ENCODE peak calls at places on chromosomes 2 and 18, in eight cellular contexts. One of them, this sample, is unnamed.

GRCh38 chr2:223101340-223102039 is 49.5 kb downstream of the KCNE4 start:
- DNase-seq in body of pancreas: peak
- DNase-seq in brain microvascular endothelial cell: peak
- DNase-seq in fibroblast of lung: peak
- DNase-seq in IMR-90: peak
- DNase-seq in tibial artery: no peak
- DNase-seq in effector memory CD4-positive, alpha-beta T cell: no peak
- DNase-seq in Karpas-422: no peak
- DNase-seq in this sample: no peak

GRCh38 chr2:1702186-1702565 is 42.1 kb downstream of the PXDN start:
- DNase-seq in IMR-90: no peak
- DNase-seq in brain microvascular endothelial cell: no peak
- DNase-seq in Karpas-422: no peak
- DNase-seq in body of pancreas: no peak
- DNase-seq in fibroblast of lung: no peak
- DNase-seq in effector memory CD4-positive, alpha-beta T cell: no peak
- DNase-seq in tibial artery: no peak
- DNase-seq in this sample: no peak

GRCh38 chr2:224982910-224983688 is 59.2 kb downstream of the DOCK10 start:
- DNase-seq in IMR-90: peak
- DNase-seq in fibroblast of lung: peak
- DNase-seq in brain microvascular endothelial cell: peak
- DNase-seq in effector memory CD4-positive, alpha-beta T cell: no peak
- DNase-seq in body of pancreas: no peak
- DNase-seq in Karpas-422: no peak
- DNase-seq in tibial artery: no peak
- DNase-seq in this sample: peak

GRCh38 chr2:174675615-174676014 is 78.0 kb upstream of the WIPF1 start:
- DNase-seq in Karpas-422: no peak
- DNase-seq in fibroblast of lung: no peak
- DNase-seq in tibial artery: no peak
- DNase-seq in IMR-90: no peak
- DNase-seq in body of pancreas: no peak
- DNase-seq in brain microvascular endothelial cell: no peak
- DNase-seq in effector memory CD4-positive, alpha-beta T cell: peak
- DNase-seq in this sample: no peak

GRCh38 chr2:203533696-203534471 is 1.2 kb downstream of the RAPH1 start:
- DNase-seq in fibroblast of lung: peak
- DNase-seq in IMR-90: peak
- DNase-seq in body of pancreas: no peak
- DNase-seq in tibial artery: no peak
- DNase-seq in effector memory CD4-positive, alpha-beta T cell: no peak
- DNase-seq in brain microvascular endothelial cell: peak
- DNase-seq in Karpas-422: no peak
- DNase-seq in this sample: no peak

GRCh38 chr2:119638891-119639539 is 40.0 kb upstream of the TMEM177 start:
- DNase-seq in brain microvascular endothelial cell: no peak
- DNase-seq in Karpas-422: no peak
- DNase-seq in fibroblast of lung: peak
- DNase-seq in body of pancreas: peak
- DNase-seq in effector memory CD4-positive, alpha-beta T cell: no peak
- DNase-seq in tibial artery: no peak
- DNase-seq in IMR-90: no peak
- DNase-seq in this sample: no peak

GRCh38 chr2:151357359-151357758 is at the start of gene TNFAIP6:
- DNase-seq in IMR-90: peak
- DNase-seq in brain microvascular endothelial cell: peak
- DNase-seq in effector memory CD4-positive, alpha-beta T cell: no peak
- DNase-seq in tibial artery: peak
- DNase-seq in body of pancreas: peak
- DNase-seq in fibroblast of lung: peak
- DNase-seq in Karpas-422: no peak
- DNase-seq in this sample: no peak

GRCh38 chr2:144154205-144154604 is 365.7 kb downstream of the ZEB2 start:
- DNase-seq in effector memory CD4-positive, alpha-beta T cell: no peak
- DNase-seq in body of pancreas: no peak
- DNase-seq in tibial artery: no peak
- DNase-seq in fibroblast of lung: peak
- DNase-seq in brain microvascular endothelial cell: no peak
- DNase-seq in Karpas-422: no peak
- DNase-seq in IMR-90: no peak
- DNase-seq in this sample: no peak

GRCh38 chr2:160687629-160688028 is 194.0 kb upstream of the RBMS1 start:
- DNase-seq in tibial artery: no peak
- DNase-seq in body of pancreas: no peak
- DNase-seq in IMR-90: no peak
- DNase-seq in effector memory CD4-positive, alpha-beta T cell: no peak
- DNase-seq in fibroblast of lung: no peak
- DNase-seq in Karpas-422: no peak
- DNase-seq in brain microvascular endothelial cell: no peak
- DNase-seq in this sample: no peak

GRCh38 chr2:64766841-64767669 is 113.3 kb upstream of the SERTAD2 start:
- DNase-seq in IMR-90: peak
- DNase-seq in fibroblast of lung: peak
- DNase-seq in tibial artery: no peak
- DNase-seq in body of pancreas: no peak
- DNase-seq in brain microvascular endothelial cell: no peak
- DNase-seq in effector memory CD4-positive, alpha-beta T cell: no peak
- DNase-seq in Karpas-422: peak
- DNase-seq in this sample: no peak

GRCh38 chr2:48600917-48601316 is 16.7 kb upstream of the GTF2A1L start:
- DNase-seq in effector memory CD4-positive, alpha-beta T cell: no peak
- DNase-seq in IMR-90: peak
- DNase-seq in body of pancreas: no peak
- DNase-seq in fibroblast of lung: peak
- DNase-seq in tibial artery: no peak
- DNase-seq in Karpas-422: no peak
- DNase-seq in brain microvascular endothelial cell: peak
- DNase-seq in this sample: peak

GRCh38 chr18:23992119-23992940 is 22.2 kb upstream of the TTC39C start:
- DNase-seq in body of pancreas: peak
- DNase-seq in Karpas-422: no peak
- DNase-seq in effector memory CD4-positive, alpha-beta T cell: peak
- DNase-seq in brain microvascular endothelial cell: no peak
- DNase-seq in tibial artery: no peak
- DNase-seq in fibroblast of lung: peak
- DNase-seq in IMR-90: peak
- DNase-seq in this sample: peak

GRCh38 chr18:37873416-37873815 is 307.8 kb upstream of the CELF4 start:
- DNase-seq in IMR-90: no peak
- DNase-seq in tibial artery: no peak
- DNase-seq in Karpas-422: no peak
- DNase-seq in effector memory CD4-positive, alpha-beta T cell: no peak
- DNase-seq in body of pancreas: no peak
- DNase-seq in fibroblast of lung: no peak
- DNase-seq in brain microvascular endothelial cell: no peak
- DNase-seq in this sample: no peak

GRCh38 chr2:26579723-26580040 is 61.5 kb downstream of the CIB4 start:
- DNase-seq in fibroblast of lung: no peak
- DNase-seq in body of pancreas: no peak
- DNase-seq in effector memory CD4-positive, alpha-beta T cell: no peak
- DNase-seq in tibial artery: no peak
- DNase-seq in Karpas-422: no peak
- DNase-seq in brain microvascular endothelial cell: no peak
- DNase-seq in IMR-90: no peak
- DNase-seq in this sample: no peak

GRCh38 chr18:67938691-67939090 is 422.2 kb upstream of the DSEL start:
- DNase-seq in brain microvascular endothelial cell: no peak
- DNase-seq in effector memory CD4-positive, alpha-beta T cell: no peak
- DNase-seq in IMR-90: peak
- DNase-seq in tibial artery: no peak
- DNase-seq in fibroblast of lung: peak
- DNase-seq in Karpas-422: no peak
- DNase-seq in body of pancreas: no peak
- DNase-seq in this sample: peak

DNA sequence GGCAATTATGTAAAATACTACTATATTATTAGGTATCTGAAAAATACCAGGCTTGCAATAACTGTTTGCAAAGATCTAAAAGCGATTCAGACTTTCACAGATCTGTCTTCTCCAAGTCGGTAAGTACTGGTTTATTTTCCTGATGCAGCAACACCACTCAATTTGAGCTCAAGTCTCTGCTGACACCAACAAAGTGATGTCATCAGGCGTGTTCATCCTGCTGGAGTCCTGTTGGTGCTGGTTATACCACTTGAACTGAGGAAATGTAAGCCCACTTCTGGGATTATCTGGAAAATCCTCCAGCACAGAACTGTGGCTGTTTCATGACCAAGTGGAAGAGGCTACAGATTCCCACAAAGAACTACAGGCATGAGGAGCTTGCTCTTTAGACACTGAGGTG is 267.6 kb downstream of the BCL2 start:
- DNase-seq in Karpas-422: no peak
- DNase-seq in body of pancreas: no peak
- DNase-seq in fibroblast of lung: no peak
- DNase-seq in IMR-90: no peak
- DNase-seq in brain microvascular endothelial cell: no peak
- DNase-seq in effector memory CD4-positive, alpha-beta T cell: no peak
- DNase-seq in tibial artery: no peak
- DNase-seq in this sample: no peak
- H3K4me3 ChIP-seq in Karpas-422: no peak
- H3K4me3 ChIP-seq in body of pancreas: no peak
- H3K4me3 ChIP-seq in fibroblast of lung: no peak
- H3K4me3 ChIP-seq in IMR-90: no peak
- H3K4me3 ChIP-seq in brain microvascular endothelial cell: no peak
- H3K4me3 ChIP-seq in effector memory CD4-positive, alpha-beta T cell: no peak
- H3K4me3 ChIP-seq in tibial artery: no peak
- H3K4me3 ChIP-seq in this sample: no peak

GRCh38 chr2:218861645-218862318 is 2.2 kb downstream of the WNT6 start:
- DNase-seq in body of pancreas: no peak
- DNase-seq in effector memory CD4-positive, alpha-beta T cell: no peak
- DNase-seq in brain microvascular endothelial cell: no peak
- DNase-seq in Karpas-422: no peak
- DNase-seq in fibroblast of lung: no peak
- DNase-seq in IMR-90: no peak
- DNase-seq in tibial artery: no peak
- DNase-seq in this sample: no peak

GRCh38 chr2:218858671-218859555 is 692 bp upstream of the WNT6 start:
- DNase-seq in Karpas-422: no peak
- DNase-seq in fibroblast of lung: no peak
- DNase-seq in tibial artery: no peak
- DNase-seq in body of pancreas: no peak
- DNase-seq in IMR-90: no peak
- DNase-seq in effector memory CD4-positive, alpha-beta T cell: no peak
- DNase-seq in brain microvascular endothelial cell: no peak
- DNase-seq in this sample: no peak

GRCh38 chr2:218859556-218859993 is at the start of gene WNT6:
- DNase-seq in fibroblast of lung: no peak
- DNase-seq in effector memory CD4-positive, alpha-beta T cell: no peak
- DNase-seq in Karpas-422: no peak
- DNase-seq in tibial artery: no peak
- DNase-seq in body of pancreas: no peak
- DNase-seq in IMR-90: no peak
- DNase-seq in brain microvascular endothelial cell: no peak
- DNase-seq in this sample: peak

GRCh38 chr2:218859994-218860831 is 608 bp downstream of the WNT6 start:
- DNase-seq in Karpas-422: no peak
- DNase-seq in brain microvascular endothelial cell: no peak
- DNase-seq in tibial artery: no peak
- DNase-seq in IMR-90: no peak
- DNase-seq in body of pancreas: no peak
- DNase-seq in effector memory CD4-positive, alpha-beta T cell: no peak
- DNase-seq in fibroblast of lung: no peak
- DNase-seq in this sample: no peak

DNA sequence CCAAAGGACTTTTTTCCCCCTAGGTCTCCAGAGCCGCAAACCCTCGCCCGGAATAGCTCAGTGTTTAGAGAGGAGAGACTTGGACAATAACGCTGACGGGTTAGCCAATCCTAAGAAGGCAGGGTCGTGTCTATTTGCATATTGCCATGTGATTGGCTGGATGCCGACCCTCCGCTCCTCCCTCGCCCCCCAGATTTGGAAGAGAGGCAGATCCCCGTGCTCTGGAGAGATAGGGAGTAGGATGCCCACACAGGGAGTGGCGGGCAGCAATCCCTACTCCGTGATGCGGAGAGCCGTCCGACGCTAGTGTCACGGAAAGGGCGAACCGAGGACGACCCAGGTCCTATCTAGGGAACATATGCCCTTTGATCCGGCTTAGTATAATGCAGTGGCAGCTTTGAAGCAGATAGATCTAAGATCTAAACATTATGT is 1.4 kb downstream of the WNT6 start:
- DNase-seq in tibial artery: no peak
- DNase-seq in IMR-90: peak
- DNase-seq in brain microvascular endothelial cell: no peak
- DNase-seq in effector memory CD4-positive, alpha-beta T cell: no peak
- DNase-seq in Karpas-422: no peak
- DNase-seq in body of pancreas: no peak
- DNase-seq in fibroblast of lung: peak
- DNase-seq in this sample: peak
- H3K4me3 ChIP-seq in tibial artery: no peak
- H3K4me3 ChIP-seq in IMR-90: no peak
- H3K4me3 ChIP-seq in brain microvascular endothelial cell: no peak
- H3K4me3 ChIP-seq in effector memory CD4-positive, alpha-beta T cell: no peak
- H3K4me3 ChIP-seq in Karpas-422: no peak
- H3K4me3 ChIP-seq in body of pancreas: no peak
- H3K4me3 ChIP-seq in fibroblast of lung: no peak
- H3K4me3 ChIP-seq in this sample: no peak

GRCh38 chr2:176134978-176135575 is 5.6 kb downstream of the HOXD8 start:
- DNase-seq in effector memory CD4-positive, alpha-beta T cell: no peak
- DNase-seq in fibroblast of lung: no peak
- DNase-seq in Karpas-422: no peak
- DNase-seq in brain microvascular endothelial cell: no peak
- DNase-seq in tibial artery: no peak
- DNase-seq in IMR-90: no peak
- DNase-seq in body of pancreas: no peak
- DNase-seq in this sample: no peak
- H3K4me3 ChIP-seq in effector memory CD4-positive, alpha-beta T cell: no peak
- H3K4me3 ChIP-seq in fibroblast of lung: no peak
- H3K4me3 ChIP-seq in Karpas-422: no peak
- H3K4me3 ChIP-seq in brain microvascular endothelial cell: no peak
- H3K4me3 ChIP-seq in tibial artery: no peak
- H3K4me3 ChIP-seq in IMR-90: no peak
- H3K4me3 ChIP-seq in body of pancreas: no peak
- H3K4me3 ChIP-seq in this sample: peak

GRCh38 chr18:44682871-44683221 is 2.2 kb downstream of the SETBP1 start:
- DNase-seq in Karpas-422: no peak
- DNase-seq in body of pancreas: peak
- DNase-seq in tibial artery: peak
- DNase-seq in effector memory CD4-positive, alpha-beta T cell: no peak
- DNase-seq in brain microvascular endothelial cell: no peak
- DNase-seq in IMR-90: no peak
- DNase-seq in fibroblast of lung: peak
- DNase-seq in this sample: no peak

GRCh38 chr18:44681039-44681595 is 429 bp downstream of the SETBP1 start:
- DNase-seq in IMR-90: no peak
- DNase-seq in effector memory CD4-positive, alpha-beta T cell: no peak
- DNase-seq in Karpas-422: no peak
- DNase-seq in brain microvascular endothelial cell: no peak
- DNase-seq in tibial artery: no peak
- DNase-seq in fibroblast of lung: peak
- DNase-seq in body of pancreas: no peak
- DNase-seq in this sample: no peak

GRCh38 chr18:44683566-44683965 is 2.9 kb downstream of the SETBP1 start:
- DNase-seq in brain microvascular endothelial cell: no peak
- DNase-seq in effector memory CD4-positive, alpha-beta T cell: no peak
- DNase-seq in body of pancreas: no peak
- DNase-seq in Karpas-422: no peak
- DNase-seq in IMR-90: no peak
- DNase-seq in tibial artery: no peak
- DNase-seq in fibroblast of lung: no peak
- DNase-seq in this sample: no peak

GRCh38 chr18:44681611-44682010 is 923 bp downstream of the SETBP1 start:
- DNase-seq in fibroblast of lung: no peak
- DNase-seq in tibial artery: no peak
- DNase-seq in body of pancreas: no peak
- DNase-seq in effector memory CD4-positive, alpha-beta T cell: no peak
- DNase-seq in Karpas-422: no peak
- DNase-seq in IMR-90: no peak
- DNase-seq in brain microvascular endothelial cell: no peak
- DNase-seq in this sample: no peak

GRCh38 chr18:44682181-44682870 is 1.6 kb downstream of the SETBP1 start:
- DNase-seq in body of pancreas: peak
- DNase-seq in brain microvascular endothelial cell: no peak
- DNase-seq in effector memory CD4-positive, alpha-beta T cell: no peak
- DNase-seq in Karpas-422: no peak
- DNase-seq in IMR-90: no peak
- DNase-seq in tibial artery: peak
- DNase-seq in fibroblast of lung: no peak
- DNase-seq in this sample: no peak
- H3K4me3 ChIP-seq in body of pancreas: no peak
- H3K4me3 ChIP-seq in brain microvascular endothelial cell: peak
- H3K4me3 ChIP-seq in effector memory CD4-positive, alpha-beta T cell: no peak
- H3K4me3 ChIP-seq in Karpas-422: no peak
- H3K4me3 ChIP-seq in IMR-90: no peak
- H3K4me3 ChIP-seq in tibial artery: peak
- H3K4me3 ChIP-seq in fibroblast of lung: peak
- H3K4me3 ChIP-seq in this sample: no peak

This sample was measured in MG63.